ENCODE peak calls at places on chromosomes 5 and 9, in five cellular contexts. M is GM03348, J is heart left ventricle, L is D341Med, F is germinal center. S is an unnamed sample.
A peak's percentile ranks its signal among the peaks of the same experiment; 100 is the strongest.

GRCh38 chr5:107388111-107388861 is 282.5 kb downstream of the EFNA5 start:
- DNase-seq in M (peak; percentile 61), J (no peak), L (no peak), F (no peak), S (no peak)

GRCh38 chr5:161446655-161447054 is 99.9 kb downstream of the GABRB2 start:
- DNase-seq in F (no peak), L (no peak), J (no peak), M (no peak), S (no peak)

GRCh38 chr5:81825237-81825636 is 74.3 kb upstream of the SSBP2 start:
- DNase-seq in J (peak; percentile 83), F (no peak), M (peak; percentile 81), L (no peak), S (no peak)

GRCh38 chr5:145347026-145347616 is 488.0 kb downstream of the PRELID2 start:
- DNase-seq in F (no peak), M (peak; percentile 46), L (peak; percentile 33), J (no peak), S (no peak)

GRCh38 chr5:125043781-125044391 is 297.4 kb upstream of the ZNF608 start:
- DNase-seq in F (no peak), M (peak; percentile 42), J (peak; percentile 76), L (peak; percentile 48), S (peak; percentile 91)

GRCh38 chr9:103649086-103649485 is 445.0 kb upstream of the SMC2 start:
- DNase-seq in F (no peak), L (no peak), J (no peak), M (no peak), S (no peak)

GRCh38 chr5:74622944-74623343 is 17.6 kb downstream of the ENC1 start:
- DNase-seq in J (no peak), L (peak; percentile 48), M (no peak), F (no peak), S (no peak)

GRCh38 chr9:135797507-135798302 is 95.7 kb downstream of the KCNT1 start:
- DNase-seq in J (no peak), L (peak; percentile 87), F (peak; percentile 44), M (peak; percentile 89), S (no peak)

GRCh38 chr9:121353246-121353975 is 16.6 kb downstream of the STOM start:
- DNase-seq in M (no peak), F (no peak), L (no peak), J (no peak), S (no peak)

GRCh38 chr9:78713746-78714405 is 417.0 kb downstream of the PSAT1 start:
- DNase-seq in J (no peak), F (no peak), M (peak; percentile 40), L (no peak), S (no peak)

GRCh38 chr9:118222375-118222774 is 518.2 kb downstream of the TLR4 start:
- DNase-seq in L (peak; percentile 44), M (no peak), F (no peak), J (no peak), S (no peak)

GRCh38 chr5:167602077-167602476 is 689.4 kb upstream of the WWC1 start:
- DNase-seq in L (no peak), M (peak; percentile 30), F (no peak), J (no peak), S (no peak)

GRCh38 chr5:168260353-168261211 is 30.9 kb upstream of the WWC1 start:
- DNase-seq in L (no peak), J (no peak), M (no peak), F (no peak), S (no peak)

GRCh38 chr5:150061538-150061995 is 24.8 kb downstream of the CSF1R start:
- DNase-seq in J (no peak), L (no peak), M (no peak), F (no peak), S (no peak)

GRCh38 chr5:65390208-65390607 is 91.5 kb downstream of the ADAMTS6 start:
- DNase-seq in F (no peak), L (peak; percentile 33), M (no peak), J (no peak), S (no peak)

GRCh38 chr9:92327283-92327850 is 1.6 kb downstream of the CENPP start:
- DNase-seq in F (no peak), M (no peak), J (no peak), L (no peak), S (no peak)

GRCh38 chr5:76999451-76999850 is 30.8 kb upstream of the AGGF1 start:
- DNase-seq in L (no peak), F (no peak), M (peak; percentile 33), J (no peak), S (no peak)

GRCh38 chr5:149452007-149452664 is 73.0 kb upstream of the IL17B start:
- DNase-seq in M (peak; percentile 45), F (no peak), J (peak; percentile 68), L (no peak), S (peak; percentile 75)

GRCh38 chr5:116442095-116442534 is 132.5 kb downstream of the SEMA6A start:
- DNase-seq in L (no peak), J (peak; percentile 68), M (peak; percentile 17), F (no peak), S (peak; percentile 74)

GRCh38 chr5:128537306-128537998 is 593 bp downstream of the FBN2 start:
- DNase-seq in M (peak; percentile 62), J (peak; percentile 71), F (no peak), L (peak; percentile 75), S (peak; percentile 50)

GRCh38 chr9:112487799-112488345 is 1.2 kb downstream of the KIAA1958 start:
- DNase-seq in J (no peak), M (no peak), F (no peak), L (no peak), S (no peak)

GRCh38 chr5:73387630-73388370 is 60.8 kb downstream of the FOXD1 start:
- DNase-seq in F (no peak), L (no peak), J (no peak), M (no peak), S (no peak)

GRCh38 chr5:58505502-58505901 is 14.3 kb downstream of the GAPT start:
- DNase-seq in M (no peak), L (no peak), J (no peak), F (no peak), S (no peak)

GRCh38 chr5:139392678-139393496 is 2.0 kb downstream of the PROB1 start:
- DNase-seq in F (peak; percentile 92), M (peak; percentile 80), J (peak; percentile 86), L (peak; percentile 93), S (peak; percentile 67)

GRCh38 chr9:4986291-4986690 is 1.2 kb downstream of the JAK2 start:
- DNase-seq in J (no peak), L (no peak), F (no peak), M (peak; percentile 17), S (no peak)

GRCh38 chr5:177194278-177194677 is 60.7 kb downstream of the NSD1 start:
- DNase-seq in L (no peak), M (peak; percentile 63), F (no peak), J (no peak), S (no peak)

GRCh38 chr9:109880276-109881169 is 100.5 kb downstream of the PALM2AKAP2 start:
- DNase-seq in L (peak; percentile 44), J (no peak), M (peak; percentile 58), F (peak; percentile 68), S (no peak)

GRCh38 chr9:131198316-131198715 is 72.9 kb downstream of the NUP214 start:
- DNase-seq in F (no peak), J (no peak), L (no peak), M (no peak), S (no peak)